ENCODE peak calls at places on chromosomes 2 and 18, in eight cellular contexts. O, Z, P, N, H, B, E and Q are unnamed samples.

GRCh38 chr2:65040414-65041261 is 15.6 kb upstream of the CEP68 start:
- ATAC-seq in N (peak), O (peak), E (peak), P (peak), Z (peak), H (peak), B (peak), Q (peak)

GRCh38 chr2:222959358-222959757 is 92.6 kb upstream of the KCNE4 start:
- ATAC-seq in N (peak), B (no peak), E (peak), Z (peak), P (peak), O (peak), H (no peak), Q (no peak)

GRCh38 chr2:118122768-118123335 is 34.6 kb downstream of the INSIG2 start:
- ATAC-seq in O (peak), N (no peak), P (peak), Z (no peak), H (peak), E (no peak), B (peak), Q (no peak)

GRCh38 chr18:51865538-51865937 is 474.5 kb upstream of the DCC start:
- ATAC-seq in H (no peak), B (no peak), P (no peak), N (no peak), O (no peak), E (no peak), Z (no peak), Q (no peak)

GRCh38 chr2:80258321-80258720 is 46.2 kb downstream of the LRRTM1 start:
- ATAC-seq in E (no peak), O (no peak), Z (no peak), N (no peak), H (no peak), B (no peak), P (no peak), Q (no peak)

GRCh38 chr2:101788565-101788964 is 91.1 kb downstream of the MAP4K4 start:
- ATAC-seq in P (no peak), E (no peak), H (peak), Z (no peak), B (no peak), N (no peak), O (no peak), Q (no peak)

GRCh38 chr2:10634495-10634894 is 55.3 kb downstream of the NOL10 start:
- ATAC-seq in H (no peak), B (no peak), O (peak), N (peak), E (no peak), Z (no peak), P (no peak), Q (no peak)

GRCh38 chr2:147464737-147465437 is 379.9 kb upstream of the ACVR2A start:
- ATAC-seq in B (no peak), E (no peak), P (no peak), H (peak), N (no peak), O (no peak), Z (no peak), Q (no peak)

GRCh38 chr2:150449856-150450255 is 37.6 kb downstream of the RND3 start:
- ATAC-seq in O (no peak), P (no peak), B (no peak), E (no peak), H (no peak), N (no peak), Z (no peak), Q (no peak)

GRCh38 chr18:8910843-8911242 is 191.7 kb upstream of the NDUFV2 start:
- ATAC-seq in H (no peak), N (no peak), Z (no peak), O (no peak), E (no peak), B (no peak), P (no peak), Q (no peak)

GRCh38 chr18:34637094-34637801 is 72.8 kb upstream of the DTNA start:
- ATAC-seq in H (no peak), P (no peak), O (no peak), B (no peak), Z (no peak), N (no peak), E (no peak), Q (no peak)

GRCh38 chr2:45674035-45674791 is 22.7 kb downstream of the PRKCE start:
- ATAC-seq in E (no peak), B (peak), Z (no peak), H (no peak), N (no peak), O (no peak), P (peak), Q (no peak)
- H3K27ac ChIP-seq in E (no peak), B (peak), Z (no peak), H (no peak), N (no peak), O (no peak), P (peak), Q (peak)

GRCh38 chr2:71457123-71457958 is 4.0 kb downstream of the DYSF start:
- ATAC-seq in N (no peak), P (no peak), H (no peak), O (no peak), Z (no peak), E (no peak), B (no peak), Q (no peak)

GRCh38 chr2:71454221-71455010 is 1.1 kb downstream of the DYSF start:
- ATAC-seq in H (no peak), E (peak), Z (peak), B (no peak), O (no peak), P (peak), N (no peak), Q (peak)

GRCh38 chr2:71456617-71457016 is 3.3 kb downstream of the DYSF start:
- ATAC-seq in N (no peak), B (no peak), Z (no peak), E (no peak), O (no peak), P (no peak), H (no peak), Q (no peak)

GRCh38 chr2:71455011-71455740 is 1.8 kb downstream of the DYSF start:
- ATAC-seq in P (no peak), E (peak), Z (no peak), N (no peak), O (peak), B (no peak), H (no peak), Q (no peak)

GRCh38 chr2:71455741-71456569 is 2.6 kb downstream of the DYSF start:
- ATAC-seq in P (no peak), H (no peak), Z (no peak), N (no peak), B (no peak), E (peak), O (peak), Q (peak)
- TF ChIP-seq POLR2AphosphoS5 in P (no peak), H (no peak), Z (no peak), N (no peak), B (no peak), E (peak), O (no peak), Q (peak)

DNA sequence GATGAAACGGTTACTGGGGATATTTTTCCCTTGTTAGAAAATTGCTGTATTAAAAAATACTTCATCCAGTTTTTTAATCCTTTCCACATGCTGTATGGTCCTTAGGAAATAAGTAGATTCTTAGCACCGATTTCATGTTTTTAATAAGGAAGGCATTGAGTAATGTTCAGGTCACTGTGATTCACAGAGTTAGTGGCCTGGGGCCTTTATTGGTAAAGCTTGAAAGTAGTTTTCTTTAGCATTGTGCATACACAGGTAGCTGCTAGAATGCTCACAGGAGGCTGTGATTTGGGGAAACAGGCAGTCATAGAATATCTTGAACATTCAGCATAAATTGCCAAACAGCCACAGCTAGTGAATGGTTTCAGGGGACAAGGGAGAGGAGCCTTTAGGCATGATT is 79.8 kb downstream of the XRCC5 start:
- ATAC-seq in B (no peak), N (no peak), E (no peak), Z (no peak), P (no peak), O (peak), H (no peak), Q (no peak)
- H3K27ac ChIP-seq in B (peak), N (no peak), E (peak), Z (no peak), P (no peak), O (peak), H (no peak), Q (no peak)

GRCh38 chr18:76404345-76404831 is 90.7 kb downstream of the ZNF516 start:
- ATAC-seq in P (no peak), B (no peak), O (no peak), E (no peak), H (no peak), N (no peak), Z (no peak), Q (no peak)

GRCh38 chr18:76405280-76405679 is 89.8 kb downstream of the ZNF516 start:
- ATAC-seq in O (no peak), N (no peak), P (no peak), Z (no peak), E (no peak), H (no peak), B (no peak), Q (no peak)

GRCh38 chr18:76407681-76408080 is 87.4 kb downstream of the ZNF516 start:
- ATAC-seq in Z (no peak), P (no peak), N (no peak), B (no peak), O (no peak), H (no peak), E (no peak), Q (no peak)

GRCh38 chr18:76406791-76407190 is 88.3 kb downstream of the ZNF516 start:
- ATAC-seq in Z (peak), H (no peak), B (no peak), O (no peak), E (no peak), P (no peak), N (no peak), Q (no peak)

GRCh38 chr18:76405761-76406356 is 89.2 kb downstream of the ZNF516 start:
- ATAC-seq in O (peak), H (peak), E (peak), P (peak), B (peak), Z (peak), N (peak), Q (peak)
- TF ChIP-seq POLR2AphosphoS5 in O (no peak), H (no peak), E (no peak), P (no peak), B (no peak), Z (no peak), N (no peak), Q (no peak)

DNA sequence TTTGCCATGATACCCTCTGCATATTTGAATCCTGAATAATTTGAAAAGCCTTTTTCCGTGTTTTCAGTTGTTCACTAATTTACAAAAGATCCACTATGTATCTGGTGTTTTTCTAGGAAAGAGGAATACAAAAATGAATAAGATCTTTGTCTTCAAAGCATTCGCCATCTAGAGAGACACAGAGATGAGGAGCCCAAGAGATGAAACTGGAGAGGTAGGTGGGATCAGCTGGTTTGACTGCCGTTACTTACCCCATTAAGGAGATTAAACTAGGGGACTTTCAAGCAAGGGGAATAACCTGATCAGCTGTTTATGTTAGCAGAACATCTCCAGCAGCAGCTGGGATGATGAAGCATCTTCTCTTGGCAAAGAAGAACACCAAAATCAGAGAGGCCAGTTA is 150.2 kb upstream of the SATB2 start:
- ATAC-seq in H (no peak), O (no peak), B (no peak), N (no peak), Z (no peak), E (no peak), P (no peak), Q (no peak)
- H3K27ac ChIP-seq in H (no peak), O (no peak), B (no peak), N (no peak), Z (no peak), E (no peak), P (no peak), Q (no peak)